ENCODE peak calls at places on chromosomes 11 and 22, in six cellular contexts. H, R, N, T, D and B are unnamed samples. For H3K4me1, the result is how much of the 10 kb centered on the place peaks cover.

GRCh38 chr22:32106930-32107329 is 52.2 kb downstream of the C22orf42 start:
- ATAC-seq in T (no peak), N (no peak), R (no peak), H (no peak), D (no peak), B (no peak)

GRCh38 chr11:3631331-3631730 is 10.5 kb downstream of the ART5 start:
- ATAC-seq in R (no peak), T (no peak), N (no peak), D (no peak), H (no peak), B (no peak)

GRCh38 chr11:121426476-121427454 is 25.3 kb upstream of the SORL1 start:
- ATAC-seq in R (peak), T (peak), N (peak), D (peak), H (peak), B (peak)

GRCh38 chr11:11137339-11137738 is 215.7 kb downstream of the CSNK2A3 start:
- ATAC-seq in N (no peak), D (no peak), H (no peak), R (peak), T (no peak), B (no peak)

GRCh38 chr11:16013242-16013641 is 343.1 kb downstream of the SOX6 start:
- ATAC-seq in N (no peak), T (no peak), D (peak), H (no peak), R (no peak), B (no peak)

GRCh38 chr11:23569547-23569946 is 709.3 kb upstream of the CCDC179 start:
- ATAC-seq in D (no peak), H (no peak), T (no peak), N (no peak), R (peak), B (no peak)

GRCh38 chr22:45154383-45154782 is 9.3 kb upstream of the NUP50 start:
- ATAC-seq in R (no peak), T (no peak), D (no peak), N (no peak), H (no peak), B (no peak)

GRCh38 chr11:16926868-16927267 is 87.3 kb downstream of the PLEKHA7 start:
- ATAC-seq in N (no peak), R (no peak), T (no peak), D (no peak), H (no peak), B (no peak)

GRCh38 chr11:57484141-57484710 is 23.9 kb downstream of the RTN4RL2 start:
- ATAC-seq in D (no peak), H (no peak), R (peak), N (no peak), T (no peak), B (no peak)

GRCh38 chr11:27524155-27524554 is 17.6 kb upstream of the LIN7C start:
- ATAC-seq in N (peak), R (no peak), H (no peak), T (peak), D (peak), B (no peak)

GRCh38 chr11:76834151-76834550 is 26.6 kb upstream of the ACER3 start:
- ATAC-seq in N (no peak), R (no peak), H (no peak), T (no peak), D (no peak), B (no peak)

GRCh38 chr11:128653828-128654231 is 40.0 kb upstream of the FLI1 start:
- ATAC-seq in H (peak), T (no peak), N (no peak), R (no peak), D (peak), B (peak)

GRCh38 chr11:83175815-83176214 is 17.7 kb upstream of the ANKRD42 start:
- ATAC-seq in H (no peak), T (no peak), R (no peak), D (no peak), N (peak), B (no peak)

GRCh38 chr22:49365910-49366309 is 461.8 kb downstream of the BRD1 start:
- ATAC-seq in H (no peak), D (no peak), T (no peak), R (no peak), N (peak), B (peak)

GRCh38 chr11:36510567-36511020 is 522 bp upstream of the TRAF6 start:
- ATAC-seq in N (peak), R (peak), D (peak), T (peak), H (no peak), B (no peak)

GRCh38 chr11:217704-218103 is 10.2 kb downstream of the RIC8A start:
- ATAC-seq in N (no peak), R (no peak), T (no peak), H (no peak), D (peak), B (no peak)

GRCh38 chr22:19120829-19121630 is 1.2 kb downstream of the DGCR2 start:
- ATAC-seq in T (peak), R (peak), D (peak), H (peak), N (peak), B (no peak)

GRCh38 chr11:117281159-117281558 is 10.0 kb upstream of the BACE1-AS start:
- ATAC-seq in R (no peak), N (no peak), T (peak), H (peak), D (no peak), B (no peak)

GRCh38 chr11:82682003-82682751 is 51.5 kb downstream of the FAM181B start:
- ATAC-seq in R (peak), D (peak), T (peak), N (peak), H (peak), B (peak)

GRCh38 chr11:10633261-10633660 is 60.3 kb downstream of the IRAG1 start:
- ATAC-seq in D (no peak), T (peak), H (no peak), R (no peak), N (no peak), B (no peak)

GRCh38 chr11:5269715-5270147 is at the start of gene HBE1:
- ATAC-seq in D (peak), T (no peak), N (no peak), R (no peak), H (no peak), B (no peak)

GRCh38 chr11:5265832-5266231 is 3.9 kb downstream of the HBE1 start:
- ATAC-seq in H (no peak), N (no peak), T (no peak), D (no peak), R (no peak), B (no peak)

GRCh38 chr11:5266609-5267008 is 3.1 kb downstream of the HBE1 start:
- ATAC-seq in R (no peak), T (no peak), N (no peak), H (no peak), D (no peak), B (no peak)

GRCh38 chr11:5272395-5273017 is 2.8 kb upstream of the HBE1 start:
- ATAC-seq in R (no peak), N (no peak), H (no peak), D (no peak), T (no peak), B (no peak)

GRCh38 chr11:5267033-5267563 is 2.6 kb downstream of the HBE1 start:
- ATAC-seq in H (no peak), N (no peak), D (peak), R (no peak), T (no peak), B (no peak)
- H3K4me1 ChIP-seq in H (under half), N (under half), D (under half), R (under half), T (under half), B (under half)

GRCh38 chr11:66855574-66856495 is 1.0 kb upstream of the LRFN4 start:
- ATAC-seq in H (peak), N (peak), D (peak), R (peak), T (peak), B (peak)
- TF ChIP-seq POLR2A in H (peak), N (no peak), D (peak), R (peak), T (peak), B (peak)

GRCh38 chr11:19725379-19726079 is 12.9 kb downstream of the NAV2 start:
- ATAC-seq in T (no peak), R (no peak), H (peak), D (no peak), N (no peak), B (peak)
- TF ChIP-seq POLR2AphosphoS5 in T (no peak), R (no peak), H (no peak), D (no peak), N (no peak), B (peak)

DNA sequence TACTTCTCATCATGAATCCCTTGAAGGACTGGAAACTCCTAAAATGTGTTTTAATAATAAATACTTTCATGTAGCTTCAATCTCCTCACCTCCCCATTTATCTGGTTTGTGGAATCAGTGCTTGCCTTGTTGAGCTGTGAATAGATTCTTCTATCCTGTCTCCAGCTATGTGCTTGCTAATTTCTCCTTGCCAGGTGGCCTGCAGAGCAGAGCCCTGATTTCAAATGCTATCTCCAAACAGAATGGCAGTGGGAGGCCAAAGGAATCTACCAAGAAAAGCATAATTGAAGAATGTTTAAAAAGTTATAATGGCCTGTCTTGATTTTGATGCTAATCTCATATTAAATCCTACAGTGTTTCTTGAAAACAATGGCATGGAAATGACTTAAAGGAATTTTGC is 309.3 kb upstream of the CHORDC1 start:
- ATAC-seq in T (no peak), R (no peak), D (no peak), H (no peak), N (no peak), B (no peak)
- H3K4me1 ChIP-seq in T (under half), R (under half), D (under half), H (under half), N (under half), B (under half)

DNA sequence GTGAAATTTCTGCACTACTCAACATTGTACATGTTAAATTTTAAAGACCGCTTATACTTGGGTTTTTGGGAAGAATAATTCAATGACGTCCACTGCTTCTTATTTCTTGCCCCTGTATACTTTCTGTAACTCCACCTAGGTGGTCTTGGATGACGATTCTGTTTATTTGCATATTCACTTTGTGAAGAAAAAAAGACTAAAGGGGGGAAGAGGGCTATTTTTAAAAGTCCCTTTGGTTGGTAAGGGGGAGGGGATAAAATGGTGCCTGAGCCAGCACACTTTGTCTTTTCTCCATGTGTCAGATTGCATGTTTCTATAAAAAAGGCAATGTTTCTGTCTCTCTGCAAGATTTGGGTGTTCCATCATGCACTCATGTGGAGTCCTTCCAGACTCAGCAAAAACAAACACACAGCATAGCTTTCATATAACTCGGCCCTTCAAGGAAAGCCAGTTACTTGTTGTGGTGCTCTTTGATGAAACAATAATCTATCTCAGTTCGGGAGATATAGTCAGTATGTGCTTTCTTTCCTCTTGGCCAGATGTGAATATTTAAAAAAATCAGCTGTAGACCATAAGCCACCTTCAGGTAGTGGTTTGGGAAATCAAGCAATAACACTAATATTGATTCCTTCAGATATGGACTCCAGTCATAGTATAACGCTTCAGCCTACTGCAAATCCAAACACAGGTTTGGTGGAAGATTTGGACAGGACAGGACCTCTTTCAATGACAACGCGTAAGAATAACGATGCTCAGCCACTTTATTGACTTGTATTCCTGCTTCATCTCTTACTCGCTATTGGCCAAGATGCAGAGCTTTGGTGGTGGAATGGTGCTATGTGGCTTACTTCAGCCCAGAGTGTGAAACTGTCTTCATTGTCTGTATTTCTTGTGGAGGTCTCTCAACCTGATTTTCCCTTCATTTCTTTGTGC is 68.8 kb downstream of the CD44 start:
- ATAC-seq in R (no peak), H (no peak), D (no peak), N (no peak), T (no peak), B (no peak)
- TF ChIP-seq POLR2A in R (no peak), H (no peak), D (no peak), N (no peak), T (no peak), B (no peak)